ENCODE peak calls at places on chromosomes 11 and 22, in six cellular contexts. S is H4; H is HFF-Myc; E is IMR-90; L is stimulated activated effector memory CD8-positive, alpha-beta T cell treated with anti-CD3 and anti-CD28 coated beads, Interleukin-12 subunit alpha, Interleukin-12 subunit beta, amount 100 ng/mL, for 72 hours; G is amniotic stem cell. F is an unnamed sample.

GRCh38 chr11:43360361-43361032 is 1.8 kb downstream of the TTC17 start:
- DNase-seq in H (no peak), G (no peak), L (no peak), E (peak), S (no peak), F (peak)

GRCh38 chr11:118899296-118899688 is 15.6 kb downstream of the CXCR5 start:
- DNase-seq in E (no peak), G (no peak), L (no peak), H (no peak), S (no peak), F (no peak)

GRCh38 chr22:46354176-46354992 is 18.9 kb downstream of the TRMU start:
- DNase-seq in S (no peak), E (no peak), L (no peak), H (no peak), G (no peak), F (no peak)

GRCh38 chr11:122784325-122785155 is 53.8 kb upstream of the CRTAM start:
- DNase-seq in L (no peak), E (peak), S (peak), H (peak), G (peak), F (no peak)

GRCh38 chr11:62124186-62125113 is 639 bp downstream of the INCENP start:
- DNase-seq in G (no peak), S (no peak), H (no peak), L (no peak), E (peak), F (peak)

GRCh38 chr11:1831338-1832180 is 3.2 kb upstream of the SYT8 start:
- DNase-seq in S (no peak), L (no peak), G (no peak), E (no peak), H (no peak), F (no peak)

GRCh38 chr11:64562723-64563351 is 28.2 kb upstream of the SLC22A12 start:
- DNase-seq in G (no peak), H (no peak), L (no peak), S (no peak), E (no peak), F (no peak)

GRCh38 chr11:46917109-46918086 is 952 bp downstream of the LRP4 start:
- DNase-seq in S (no peak), L (no peak), E (no peak), H (no peak), G (no peak), F (peak)

GRCh38 chr22:32144875-32145274 is 14.2 kb downstream of the C22orf42 start:
- DNase-seq in S (no peak), L (no peak), G (no peak), E (no peak), H (no peak), F (no peak)

GRCh38 chr11:105236631-105237030 is 97.1 kb upstream of the CARD18 start:
- DNase-seq in L (no peak), G (no peak), S (peak), E (peak), H (peak), F (no peak)

GRCh38 chr11:68838572-68838964 is 3.1 kb downstream of the CPT1A start:
- DNase-seq in S (peak), G (no peak), L (no peak), E (no peak), H (no peak), F (no peak)

GRCh38 chr22:47382164-47382890 is 619.9 kb downstream of the TBC1D22A start:
- DNase-seq in L (no peak), S (no peak), G (no peak), E (no peak), H (no peak), F (no peak)

GRCh38 chr11:7143908-7144307 is 55.1 kb downstream of the RBMXL2 start:
- DNase-seq in H (no peak), G (no peak), E (peak), S (peak), L (no peak), F (peak)

GRCh38 chr11:96045622-96046456 is 121.9 kb upstream of the MTMR2 start:
- DNase-seq in E (peak), H (peak), G (no peak), L (no peak), S (no peak), F (peak)

GRCh38 chr22:37514526-37515051 is 4.6 kb downstream of the CARD10 start:
- DNase-seq in G (no peak), L (no peak), E (no peak), H (no peak), S (no peak), F (peak)